ENCODE peak calls at places on chromosomes 16 and 17, in five cellular contexts. F is endothelial cell of umbilical vein, P is HCT116, R is K562, I is GM23338. H is an unnamed sample.

GRCh38 chr16:58222532-58223316 is 24.8 kb upstream of the CSNK2A2 start:
- DNase-seq in I (no peak), F (no peak), R (peak; percentile 15), P (peak; percentile 65), H (no peak)

GRCh38 chr16:57372372-57373116 is at the start of gene CX3CL1:
- DNase-seq in F (peak; percentile 55), R (no peak), I (peak; percentile 81), P (no peak), H (no peak)

GRCh38 chr17:6104956-6105355 is 34.8 kb downstream of the WSCD1 start:
- DNase-seq in F (no peak), R (no peak), P (no peak), I (no peak), H (no peak)

GRCh38 chr17:74282587-74283370 is 8.7 kb downstream of the DNAI2 start:
- DNase-seq in R (peak; percentile 62), F (no peak), P (no peak), I (no peak), H (no peak)

GRCh38 chr17:40501499-40501911 is at the start of gene TNS4:
- DNase-seq in R (peak; percentile 47), I (no peak), F (no peak), P (peak; percentile 65), H (no peak)

GRCh38 chr16:11708421-11708820 is 34.2 kb downstream of the TXNDC11 start:
- DNase-seq in P (no peak), I (no peak), F (peak; percentile 11), R (no peak), H (no peak)

GRCh38 chr17:8176998-8177731 is 985 bp upstream of the TMEM107 start:
- DNase-seq in F (no peak), P (no peak), R (peak; percentile 23), I (no peak), H (no peak)

GRCh38 chr17:80884811-80885210 is 106.8 kb upstream of the CHMP6 start:
- DNase-seq in I (no peak), F (no peak), R (no peak), P (no peak), H (no peak)

GRCh38 chr16:75116081-75116910 is at the start of gene LDHD:
- DNase-seq in R (peak; percentile 74), P (peak; percentile 75), F (peak; percentile 37), I (peak; percentile 78), H (no peak)

DNA sequence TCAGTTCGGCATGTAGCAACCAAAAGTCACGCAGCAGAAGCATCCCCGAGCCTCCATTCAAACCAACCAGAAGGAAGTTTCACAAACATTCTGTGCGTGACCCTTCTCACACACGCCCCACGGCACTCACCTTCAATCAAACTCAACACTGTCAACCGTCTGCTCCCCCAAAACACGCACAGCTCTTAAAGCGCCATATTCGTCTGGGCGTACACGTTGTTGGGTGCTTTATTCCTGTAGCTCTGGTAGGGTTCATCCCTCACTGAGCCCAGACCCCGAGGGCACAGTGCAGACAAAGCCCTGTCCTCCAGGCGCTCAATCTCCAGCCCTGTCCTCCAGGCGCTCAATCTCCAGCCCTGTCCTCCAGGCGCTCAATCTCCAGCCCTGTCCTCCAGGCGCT is 2.2 kb downstream of the RAB40B start:
- DNase-seq in I (no peak), R (no peak), P (no peak), F (no peak), H (no peak)
- TF ChIP-seq POLR2AphosphoS5 in I (no peak), R (no peak), P (no peak), F (no peak), H (no peak)

DNA sequence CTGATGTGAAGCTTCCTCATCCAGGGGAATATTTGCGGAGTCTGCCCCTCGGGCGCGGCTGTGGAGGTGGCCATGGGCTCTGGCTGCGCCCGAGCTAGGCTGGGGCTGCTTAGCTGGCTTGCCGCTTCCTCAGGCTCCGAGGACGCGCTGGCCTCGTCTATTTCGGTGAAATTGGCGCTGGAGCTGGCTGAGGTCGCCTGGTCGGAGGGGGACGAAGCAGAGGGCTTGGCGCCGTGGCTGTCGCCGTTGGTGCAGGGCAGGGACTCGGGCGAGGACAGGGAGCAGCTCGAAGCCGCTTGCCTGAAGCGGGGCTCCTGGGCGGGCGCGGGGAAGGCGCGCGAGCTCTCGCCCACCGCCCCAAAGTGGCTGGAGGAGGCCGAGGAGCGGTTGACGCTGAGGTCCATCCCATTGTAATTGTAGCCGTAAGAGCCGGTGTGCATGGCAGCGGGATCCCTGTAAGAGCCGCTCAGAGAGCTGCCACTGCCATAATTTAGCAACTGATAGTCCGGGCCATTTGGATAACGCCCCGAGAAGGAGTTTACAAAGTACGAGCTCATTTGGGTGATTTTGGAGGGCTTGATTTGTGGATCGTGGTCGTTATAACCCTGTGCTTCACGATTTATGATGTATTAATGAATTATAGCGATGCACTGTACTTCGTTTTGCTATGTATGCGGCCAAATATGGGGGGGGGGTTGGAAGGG is at the start of gene HOXB5:
- DNase-seq in I (no peak), F (no peak), R (no peak), P (no peak), H (no peak)
- TF ChIP-seq EZH2 in I (peak; percentile 92), F (no peak), R (no peak), P (no peak), H (no peak)

GRCh38 chr16:2233872-2234812 is 2.1 kb upstream of the DNASE1L2 start:
- DNase-seq in P (no peak), I (no peak), F (no peak), R (no peak), H (no peak)

GRCh38 chr16:2232094-2232990 is 3.9 kb upstream of the DNASE1L2 start:
- DNase-seq in F (no peak), I (no peak), P (no peak), R (no peak), H (no peak)

GRCh38 chr16:2231016-2231931 is 5.0 kb upstream of the DNASE1L2 start:
- DNase-seq in R (no peak), F (no peak), P (no peak), I (no peak), H (no peak)

GRCh38 chr16:2234813-2235170 is 1.5 kb upstream of the DNASE1L2 start:
- DNase-seq in I (no peak), F (no peak), P (no peak), R (no peak), H (no peak)

GRCh38 chr16:2233046-2233775 is 3.0 kb upstream of the DNASE1L2 start:
- DNase-seq in P (no peak), I (no peak), F (no peak), R (no peak), H (no peak)
- TF ChIP-seq POLR2AphosphoS5 in P (no peak), I (no peak), F (no peak), R (no peak), H (no peak)

GRCh38 chr17:82228842-82229685 is at the start of gene SLC16A3:
- DNase-seq in P (no peak), R (no peak), F (peak; percentile 51), I (peak; percentile 73), H (no peak)
- TF ChIP-seq EZH2 in P (no peak), R (no peak), F (no peak), I (no peak), H (no peak)

GRCh38 chr17:55283256-55283965 is 18.7 kb downstream of the HLF start:
- DNase-seq in R (no peak), I (no peak), F (no peak), P (no peak), H (no peak)
- TF ChIP-seq POLR2AphosphoS5 in R (no peak), I (no peak), F (no peak), P (no peak), H (no peak)

GRCh38 chr16:88558457-88559442 is 11.5 kb upstream of the ZC3H18 start:
- DNase-seq in P (peak; percentile 64), I (peak; percentile 85), F (peak; percentile 49), R (peak; percentile 79), H (no peak)
- TF ChIP-seq EZH2 in P (no peak), I (no peak), F (no peak), R (no peak), H (no peak)

GRCh38 chr17:28918295-28918694 is 15.4 kb upstream of the DHRS13 start:
- DNase-seq in F (no peak), I (no peak), P (no peak), R (no peak), H (no peak)

GRCh38 chr17:28912938-28913333 is 10.1 kb upstream of the DHRS13 start:
- DNase-seq in R (peak; percentile 15), P (no peak), F (no peak), I (no peak), H (no peak)

GRCh38 chr17:28917465-28917864 is 14.6 kb upstream of the DHRS13 start:
- DNase-seq in F (no peak), R (no peak), I (no peak), P (no peak), H (no peak)

GRCh38 chr17:28917029-28917428 is 14.2 kb upstream of the DHRS13 start:
- DNase-seq in P (no peak), I (no peak), F (no peak), R (no peak), H (no peak)

GRCh38 chr17:28916302-28916934 is 13.5 kb upstream of the DHRS13 start:
- DNase-seq in I (peak; percentile 71), P (peak; percentile 13), R (no peak), F (peak; percentile 50), H (no peak)
- TF ChIP-seq POLR2AphosphoS5 in I (no peak), P (no peak), R (no peak), F (no peak), H (no peak)

GRCh38 chr16:30370444-30371247 is at the start of gene TBC1D10B:
- DNase-seq in F (peak; percentile 100), I (peak; percentile 100), R (peak; percentile 92), P (peak; percentile 100), H (peak; percentile 100)
- TF ChIP-seq EZH2 in F (peak; percentile 70), I (no peak), R (no peak), P (no peak), H (no peak)

H was measured in SK-N-MC.